ENCODE peak calls at places on chromosomes 12 and 14, in nine cellular contexts. Q, J, H, A, N, X, F, E and Z are unnamed samples.

GRCh38 chr14:39884091-39884490 is 451.9 kb upstream of the FBXO33 start:
- DNase-seq in Q (no peak), J (no peak), H (no peak), A (no peak), N (no peak), X (no peak), F (no peak), E (no peak), Z (no peak)

GRCh38 chr12:85807681-85808228 is 28.5 kb downstream of the RASSF9 start:
- DNase-seq in Q (no peak), J (no peak), H (no peak), A (no peak), N (no peak), X (no peak), F (no peak), E (no peak), Z (no peak)

GRCh38 chr12:122867701-122868461 is 28.0 kb downstream of the VPS37B start:
- DNase-seq in Q (peak), J (no peak), H (no peak), A (peak), N (peak), X (no peak), F (peak), E (no peak), Z (no peak)

GRCh38 chr14:65019944-65020566 is 33.4 kb downstream of the FNTB start:
- DNase-seq in Q (peak), J (no peak), H (peak), A (peak), N (no peak), X (peak), F (no peak), E (peak), Z (peak)

GRCh38 chr12:2944401-2945047 is 14.7 kb upstream of the TEAD4 start:
- DNase-seq in Q (peak), J (peak), H (peak), A (no peak), N (peak), X (peak), F (peak), E (peak), Z (no peak)

GRCh38 chr14:68621400-68622365 is 171.2 kb downstream of the ZFP36L1 start:
- DNase-seq in Q (peak), J (no peak), H (peak), A (no peak), N (peak), X (no peak), F (no peak), E (peak), Z (peak)

GRCh38 chr12:25241171-25242020 is 9.3 kb downstream of the KRAS start:
- DNase-seq in Q (peak), J (no peak), H (peak), A (peak), N (no peak), X (peak), F (no peak), E (peak), Z (peak)

GRCh38 chr12:84911331-84912190 is 1.0 kb downstream of the SLC6A15 start:
- DNase-seq in Q (peak), J (no peak), H (peak), A (peak), N (no peak), X (peak), F (no peak), E (peak), Z (peak)

GRCh38 chr12:93804392-93805179 is 127.4 kb downstream of the CRADD start:
- DNase-seq in Q (peak), J (no peak), H (peak), A (peak), N (no peak), X (no peak), F (no peak), E (no peak), Z (no peak)

GRCh38 chr12:124713041-124713435 is 145.6 kb upstream of the NCOR2 start:
- DNase-seq in Q (no peak), J (no peak), H (no peak), A (no peak), N (peak), X (no peak), F (no peak), E (no peak), Z (no peak)

GRCh38 chr14:92321701-92322100 is 1.3 kb upstream of the SLC24A4 start:
- DNase-seq in Q (no peak), J (no peak), H (no peak), A (no peak), N (no peak), X (no peak), F (no peak), E (no peak), Z (no peak)

GRCh38 chr12:91633734-91634357 is 451.2 kb upstream of the DCN start:
- DNase-seq in Q (no peak), J (no peak), H (no peak), A (no peak), N (peak), X (no peak), F (no peak), E (peak), Z (no peak)

GRCh38 chr12:108515916-108516315 is 839 bp downstream of the FICD start:
- DNase-seq in Q (no peak), J (no peak), H (no peak), A (no peak), N (no peak), X (no peak), F (no peak), E (no peak), Z (no peak)

GRCh38 chr14:36690301-36691020 is 28.8 kb downstream of the PAX9 start:
- DNase-seq in Q (peak), J (no peak), H (peak), A (peak), N (no peak), X (peak), F (no peak), E (no peak), Z (peak)

GRCh38 chr12:16323010-16323409 is 24.4 kb upstream of the MGST1 start:
- DNase-seq in Q (no peak), J (no peak), H (peak), A (no peak), N (no peak), X (no peak), F (no peak), E (no peak), Z (no peak)

GRCh38 chr12:121767525-121768016 is 25.9 kb downstream of the RHOF start:
- DNase-seq in Q (peak), J (no peak), H (peak), A (no peak), N (peak), X (no peak), F (no peak), E (peak), Z (peak)

GRCh38 chr12:119258149-119258548 is 76.4 kb upstream of the CCDC60 start:
- DNase-seq in Q (no peak), J (no peak), H (no peak), A (no peak), N (no peak), X (no peak), F (no peak), E (no peak), Z (no peak)

GRCh38 chr14:104291123-104292000 is 153.0 kb downstream of the KIF26A start:
- DNase-seq in Q (no peak), J (no peak), H (no peak), A (no peak), N (peak), X (no peak), F (no peak), E (no peak), Z (no peak)

GRCh38 chr14:101603096-101603495 is 41.8 kb downstream of the DIO3 start:
- DNase-seq in Q (no peak), J (no peak), H (no peak), A (no peak), N (peak), X (no peak), F (no peak), E (no peak), Z (no peak)

GRCh38 chr12:57793920-57794319 is 11.3 kb downstream of the TSFM start:
- DNase-seq in Q (no peak), J (no peak), H (peak), A (peak), N (no peak), X (peak), F (no peak), E (peak), Z (peak)

GRCh38 chr12:57603758-57604453 is 718 bp upstream of the DTX3 start:
- DNase-seq in Q (peak), J (no peak), H (peak), A (peak), N (no peak), X (peak), F (no peak), E (peak), Z (peak)

GRCh38 chr12:94186461-94187237 is 38.3 kb downstream of the PLXNC1 start:
- DNase-seq in Q (peak), J (no peak), H (peak), A (no peak), N (peak), X (no peak), F (no peak), E (peak), Z (no peak)

GRCh38 chr12:113298861-113299545 is 35.9 kb downstream of the SLC8B1 start:
- DNase-seq in Q (peak), J (no peak), H (peak), A (no peak), N (no peak), X (no peak), F (no peak), E (no peak), Z (no peak)

GRCh38 chr14:100804558-100805309 is 21.2 kb upstream of the MEG3 start:
- DNase-seq in Q (no peak), J (no peak), H (no peak), A (no peak), N (no peak), X (no peak), F (no peak), E (no peak), Z (no peak)

GRCh38 chr14:50099335-50099734 is 17.0 kb downstream of the VCPKMT start:
- DNase-seq in Q (peak), J (no peak), H (no peak), A (peak), N (no peak), X (no peak), F (no peak), E (no peak), Z (no peak)

GRCh38 chr14:33682746-33683145 is 268.1 kb downstream of the EGLN3 start:
- DNase-seq in Q (peak), J (no peak), H (peak), A (peak), N (no peak), X (no peak), F (no peak), E (peak), Z (peak)

GRCh38 chr14:92553456-92553855 is 39.9 kb downstream of the RIN3 start:
- DNase-seq in Q (peak), J (no peak), H (peak), A (peak), N (no peak), X (peak), F (no peak), E (peak), Z (no peak)

GRCh38 chr12:65720136-65720535 is 104.1 kb upstream of the HMGA2 start:
- DNase-seq in Q (peak), J (no peak), H (no peak), A (peak), N (no peak), X (no peak), F (no peak), E (no peak), Z (no peak)

GRCh38 chr12:75960086-75960910 is 71.3 kb downstream of the PHLDA1 start:
- DNase-seq in Q (peak), J (no peak), H (no peak), A (no peak), N (no peak), X (no peak), F (no peak), E (no peak), Z (no peak)

GRCh38 chr12:123471374-123472068 is 13.6 kb downstream of the SNRNP35 start:
- DNase-seq in Q (peak), J (no peak), H (peak), A (peak), N (no peak), X (no peak), F (no peak), E (peak), Z (no peak)

GRCh38 chr14:63563370-63564026 is 20.3 kb upstream of the PPP2R5E start:
- DNase-seq in Q (peak), J (no peak), H (no peak), A (peak), N (no peak), X (peak), F (no peak), E (no peak), Z (peak)

GRCh38 chr12:52581066-52581465 is 7.4 kb upstream of the KRT74 start:
- DNase-seq in Q (no peak), J (no peak), H (no peak), A (no peak), N (no peak), X (no peak), F (no peak), E (no peak), Z (no peak)

GRCh38 chr14:50892255-50892654 is 20.4 kb downstream of the ABHD12B start:
- DNase-seq in Q (no peak), J (no peak), H (no peak), A (no peak), N (no peak), X (no peak), F (no peak), E (no peak), Z (no peak)

GRCh38 chr12:110156766-110157165 is 32.6 kb downstream of the IFT81 start:
- DNase-seq in Q (no peak), J (no peak), H (no peak), A (no peak), N (no peak), X (no peak), F (no peak), E (no peak), Z (no peak)

GRCh38 chr14:102491786-102492522 is 17.6 kb downstream of the ANKRD9 start:
- DNase-seq in Q (no peak), J (no peak), H (no peak), A (no peak), N (peak), X (no peak), F (no peak), E (no peak), Z (no peak)

GRCh38 chr14:85528080-85528881 is 1.7 kb upstream of the FLRT2 start:
- DNase-seq in Q (peak), J (no peak), H (peak), A (peak), N (no peak), X (peak), F (no peak), E (peak), Z (peak)

GRCh38 chr12:48121522-48121921 is 2.4 kb downstream of the PFKM start:
- DNase-seq in Q (peak), J (no peak), H (no peak), A (no peak), N (no peak), X (no peak), F (no peak), E (no peak), Z (no peak)

GRCh38 chr12:15726029-15726756 is 63.0 kb downstream of the EPS8 start:
- DNase-seq in Q (peak), J (no peak), H (no peak), A (no peak), N (no peak), X (no peak), F (no peak), E (no peak), Z (no peak)

GRCh38 chr12:130147875-130148596 is 14.2 kb upstream of the FZD10 start:
- DNase-seq in Q (peak), J (no peak), H (no peak), A (no peak), N (peak), X (no peak), F (no peak), E (no peak), Z (no peak)